ENCODE peak calls at places on chromosomes 16 and 17, in six cellular contexts. B is mammary epithelial cell, T is A172, E is NCI-H1048, R is endodermal cell, M is H54. A is an unnamed sample.

GRCh38 chr17:75313941-75314550 is 24.8 kb upstream of the SLC25A19 start:
- DNase-seq in R (no peak), M (peak; percentile 47), E (no peak), B (no peak), T (no peak), A (peak; percentile 32)

GRCh38 chr17:4576729-4577322 is 7.5 kb upstream of the SMTNL2 start:
- DNase-seq in E (no peak), M (no peak), T (no peak), R (peak; percentile 90), B (no peak), A (no peak)

GRCh38 chr17:81553616-81554181 is 1.5 kb upstream of the FAAP100 start:
- DNase-seq in R (no peak), B (peak; percentile 92), T (peak; percentile 99), M (peak; percentile 93), E (peak; percentile 38), A (peak; percentile 87)

GRCh38 chr17:75681289-75681688 is 14.2 kb downstream of the SAP30BP start:
- DNase-seq in T (peak; percentile 56), B (peak; percentile 73), M (no peak), R (no peak), E (no peak), A (peak; percentile 81)

GRCh38 chr16:79269211-79269863 is 331.2 kb downstream of the MAF start:
- DNase-seq in E (no peak), M (no peak), B (no peak), T (no peak), R (no peak), A (no peak)

GRCh38 chr16:8676160-8676547 is 1.7 kb downstream of the ABAT start:
- DNase-seq in T (no peak), M (no peak), E (no peak), R (no peak), B (no peak), A (no peak)

GRCh38 chr16:13077816-13078215 is 176.4 kb downstream of the SHISA9 start:
- DNase-seq in M (no peak), B (no peak), T (no peak), E (no peak), R (no peak), A (no peak)

GRCh38 chr16:87086156-87086555 is 231.0 kb downstream of the C16orf95 start:
- DNase-seq in B (no peak), E (no peak), R (no peak), T (no peak), M (peak; percentile 26), A (no peak)

GRCh38 chr16:1163567-1164055 is 10.7 kb downstream of the CACNA1H start:
- DNase-seq in M (peak; percentile 98), B (no peak), R (peak; percentile 92), T (peak; percentile 85), E (no peak), A (no peak)

GRCh38 chr16:81636298-81636960 is 142.7 kb upstream of the PLCG2 start:
- DNase-seq in E (no peak), M (no peak), T (no peak), B (no peak), R (no peak), A (no peak)

GRCh38 chr17:45096141-45096540 is 35.0 kb downstream of the NMT1 start:
- DNase-seq in T (no peak), R (peak; percentile 78), E (no peak), M (no peak), B (peak; percentile 20), A (peak; percentile 56)

GRCh38 chr17:80649672-80650338 is 105.2 kb downstream of the RPTOR start:
- DNase-seq in R (peak; percentile 95), M (peak; percentile 18), E (no peak), T (peak; percentile 70), B (peak; percentile 74), A (peak; percentile 82)

GRCh38 chr17:37570527-37571093 is 38.6 kb downstream of the SYNRG start:
- DNase-seq in R (peak; percentile 92), T (peak; percentile 94), E (no peak), B (peak; percentile 89), M (peak; percentile 90), A (peak; percentile 91)

GRCh38 chr16:69040144-69040909 is 65.1 kb upstream of the HAS3 start:
- DNase-seq in E (no peak), M (no peak), B (peak; percentile 84), T (no peak), R (no peak), A (peak; percentile 88)

GRCh38 chr16:8655184-8655717 is 19.2 kb upstream of the ABAT start:
- DNase-seq in M (no peak), B (peak; percentile 42), T (no peak), E (no peak), R (peak; percentile 85), A (peak; percentile 56)

GRCh38 chr16:102060-102855 is 24.2 kb downstream of the MPG start:
- DNase-seq in E (no peak), R (no peak), M (no peak), B (peak; percentile 83), T (no peak), A (no peak)

GRCh38 chr17:66633322-66633965 is 201.5 kb upstream of the CACNG5 start:
- DNase-seq in R (no peak), E (no peak), B (no peak), M (peak; percentile 27), T (peak; percentile 41), A (no peak)

GRCh38 chr16:14486520-14487303 is 143.3 kb downstream of the PARN start:
- DNase-seq in M (peak; percentile 71), R (peak; percentile 75), T (peak; percentile 96), B (peak; percentile 87), E (peak; percentile 26), A (peak; percentile 92)

GRCh38 chr17:50037321-50038107 is 18.4 kb upstream of the ITGA3 start:
- DNase-seq in M (peak; percentile 93), E (no peak), R (no peak), T (peak; percentile 93), B (peak; percentile 69), A (peak; percentile 54)

GRCh38 chr17:38970128-38970527 is 2.9 kb upstream of the FBXO47 start:
- DNase-seq in T (no peak), R (no peak), B (no peak), M (no peak), E (no peak), A (no peak)

GRCh38 chr17:29784661-29785060 is 145.4 kb downstream of the SSH2 start:
- DNase-seq in B (no peak), M (no peak), T (peak; percentile 47), E (no peak), R (no peak), A (no peak)